ENCODE peak calls at places on chromosomes 4 and X, in six cellular contexts. M is stomach, K is IMR-90, H is A549, V is HCT116, Z is heart left ventricle. N is an unnamed sample.

GRCh38 chrX:13254076-13254785 is 65.6 kb downstream of the ATXN3L start:
- DNase-seq in H (no peak), M (no peak), V (no peak), Z (no peak), K (peak; percentile 53), N (no peak)

GRCh38 chrX:96713303-96713702 is 28.7 kb downstream of the DIAPH2 start:
- DNase-seq in Z (no peak), H (no peak), V (no peak), M (no peak), K (no peak), N (no peak)

GRCh38 chr4:76447326-76447954 is 12.4 kb downstream of the SHROOM3 start:
- DNase-seq in K (peak; percentile 20), H (no peak), M (no peak), V (no peak), Z (no peak), N (no peak)

GRCh38 chr4:143599827-143600226 is 86.3 kb downstream of the SMARCA5 start:
- DNase-seq in Z (no peak), V (no peak), H (no peak), M (no peak), K (no peak), N (no peak)

GRCh38 chr4:22389240-22389871 is 126.5 kb downstream of the ADGRA3 start:
- DNase-seq in H (peak; percentile 7), Z (peak; percentile 22), M (peak; percentile 45), K (peak; percentile 85), V (peak; percentile 48), N (no peak)

GRCh38 chrX:118420462-118420861 is 74.6 kb downstream of the WDR44 start:
- DNase-seq in M (no peak), H (no peak), K (peak; percentile 42), V (no peak), Z (no peak), N (no peak)

GRCh38 chr4:111883557-111883999 is 261.7 kb upstream of the FAM241A start:
- DNase-seq in V (no peak), H (no peak), K (no peak), M (no peak), Z (no peak), N (no peak)

GRCh38 chr4:26568446-26568994 is 15.4 kb upstream of the TBC1D19 start:
- DNase-seq in M (no peak), H (no peak), V (peak; percentile 93), Z (no peak), K (peak; percentile 95), N (no peak)

GRCh38 chr4:113684534-113685091 is 76.9 kb downstream of the CAMK2D start:
- DNase-seq in Z (peak; percentile 75), M (peak; percentile 31), K (peak; percentile 84), V (no peak), H (peak; percentile 12), N (no peak)

GRCh38 chr4:163591614-163592020 is 97.1 kb downstream of the TMA16 start:
- DNase-seq in K (no peak), H (no peak), M (no peak), Z (no peak), V (no peak), N (no peak)

GRCh38 chrX:94288325-94288724 is 614.3 kb downstream of the FAM133A start:
- DNase-seq in V (no peak), Z (no peak), M (no peak), H (no peak), K (no peak), N (no peak)

DNA sequence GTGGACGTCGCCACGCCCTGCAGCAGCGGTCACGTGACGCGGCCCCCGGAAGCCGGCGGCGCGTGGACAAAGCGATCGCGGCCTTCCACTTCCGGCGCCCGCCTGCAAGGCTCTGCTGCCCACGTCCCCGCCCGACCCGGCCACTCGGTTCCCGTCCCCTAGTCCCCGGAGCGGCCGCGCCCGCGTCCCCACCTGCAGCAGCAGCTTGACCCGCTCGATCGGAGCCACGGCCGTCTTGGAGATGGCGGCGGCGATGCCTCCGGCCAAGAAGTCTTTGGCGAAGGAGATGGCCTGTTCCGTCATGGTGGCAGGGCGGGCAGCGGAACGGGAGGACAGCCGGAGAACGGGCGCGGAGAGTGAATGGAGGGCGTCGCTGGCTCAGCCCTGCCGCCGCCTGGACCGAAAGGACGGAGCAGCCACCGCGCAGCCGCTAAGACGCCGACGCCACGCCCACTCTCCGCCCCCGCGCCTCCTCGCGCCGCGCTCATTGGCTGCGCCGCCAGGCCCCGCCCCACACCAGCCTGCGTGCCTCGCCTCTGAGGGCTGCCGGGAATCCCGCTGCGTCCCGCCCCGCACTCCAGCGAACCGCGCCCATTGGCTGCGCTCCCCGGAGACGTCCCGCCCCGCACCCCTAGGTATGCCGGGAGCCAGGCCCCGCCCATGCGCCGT is at the start of gene SLC25A6:
- DNase-seq in M (peak; percentile 99), V (peak; percentile 86), Z (peak; percentile 100), K (peak; percentile 95), H (peak; percentile 91), N (peak; percentile 98)
- TF ChIP-seq POLR2A in M (no peak), V (peak; percentile 14), Z (peak; percentile 96), K (peak; percentile 97), H (no peak), N (peak; percentile 58)

DNA sequence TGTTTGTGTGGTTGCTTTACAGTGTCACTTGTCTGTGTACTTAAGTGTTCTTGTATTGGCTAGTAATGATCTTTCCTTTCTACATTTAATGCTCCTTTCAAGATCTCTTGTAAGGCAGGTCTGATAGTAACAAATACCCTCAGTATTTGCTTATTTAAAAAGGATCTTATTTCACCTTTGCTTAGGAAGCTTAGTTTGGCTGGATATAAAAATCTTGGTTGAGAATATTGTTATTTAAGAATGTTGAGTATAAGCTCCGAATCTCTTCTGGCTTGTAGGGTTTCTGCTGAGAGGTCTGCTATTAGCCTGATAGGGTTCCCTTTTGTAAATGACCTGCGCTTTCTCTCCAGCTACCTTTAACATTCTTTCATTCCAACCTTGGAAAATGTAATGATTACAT is 35.7 kb downstream of the LCORL start:
- DNase-seq in M (no peak), Z (no peak), H (no peak), K (no peak), V (no peak), N (no peak)
- H3K27ac ChIP-seq in M (no peak overlapping the region), Z (no peak overlapping the region), H (no peak overlapping the region), K (no peak overlapping the region), V (no peak overlapping the region), N (no peak overlapping the region)

GRCh38 chrX:150564838-150565237 is 3.6 kb upstream of the MTM1 start:
- DNase-seq in H (no peak), Z (no peak), K (no peak), V (no peak), M (no peak), N (no peak)

GRCh38 chrX:150568320-150569154 is at the start of gene MTM1:
- DNase-seq in K (peak; percentile 92), V (peak; percentile 84), H (peak; percentile 94), Z (peak; percentile 95), M (peak; percentile 92), N (peak; percentile 91)

GRCh38 chrX:150566734-150567182 is 1.7 kb upstream of the MTM1 start:
- DNase-seq in M (no peak), H (no peak), Z (no peak), K (no peak), V (no peak), N (no peak)

GRCh38 chrX:150567645-150568319 is 639 bp upstream of the MTM1 start:
- DNase-seq in K (no peak), H (peak; percentile 18), V (no peak), Z (no peak), M (no peak), N (no peak)

DNA sequence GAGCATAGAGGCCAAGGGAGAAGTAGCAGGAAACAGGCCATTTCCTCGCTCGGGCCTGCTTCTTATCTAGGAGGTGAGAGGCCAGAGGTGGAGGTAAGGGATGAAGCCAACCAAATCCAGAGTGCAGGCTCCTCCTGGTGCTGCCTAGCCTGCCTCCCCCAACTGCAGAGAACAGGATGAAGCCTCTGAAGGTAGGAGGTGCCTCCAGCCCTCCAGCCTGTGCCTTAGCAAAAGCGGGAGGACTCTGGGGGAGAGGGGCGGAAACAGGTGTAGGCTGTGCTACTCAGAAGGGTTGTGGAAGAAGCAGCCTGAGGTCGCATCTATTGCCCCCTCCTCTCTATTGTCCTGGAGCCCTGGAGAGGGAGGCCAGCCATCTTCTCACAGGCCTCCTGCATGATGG is 2.9 kb upstream of the MTM1 start:
- DNase-seq in M (no peak), Z (no peak), V (no peak), H (no peak), K (no peak), N (no peak)
- TF ChIP-seq POLR2A in M (no peak), Z (no peak), V (no peak), H (no peak), K (no peak), N (no peak)

DNA sequence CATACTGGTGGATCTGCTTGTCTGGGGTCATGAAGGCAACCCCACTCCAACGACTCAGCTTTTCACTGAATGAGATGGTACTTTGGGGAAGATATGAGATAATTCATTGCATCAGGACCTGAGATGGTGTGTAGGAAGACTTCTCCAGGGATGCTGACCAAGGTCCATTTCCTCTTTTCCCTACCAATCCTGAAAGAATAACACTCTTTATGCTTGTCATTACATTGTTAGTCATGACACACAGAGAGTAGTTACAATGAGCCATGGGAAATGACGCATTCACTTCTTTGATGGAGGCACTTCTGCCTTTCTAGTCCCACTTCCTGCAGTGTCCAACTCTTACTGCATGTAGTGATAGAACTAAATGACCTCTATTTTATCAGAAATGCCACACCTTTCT is 58.6 kb downstream of the AREG start:
- DNase-seq in H (no peak), V (no peak), K (peak; percentile 88), M (no peak), Z (no peak), N (no peak)
- H3K27ac ChIP-seq in H (no peak overlapping the region), V (no peak overlapping the region), K (peak overlapping the region; percentile 57), M (no peak overlapping the region), Z (no peak overlapping the region), N (no peak overlapping the region)

DNA sequence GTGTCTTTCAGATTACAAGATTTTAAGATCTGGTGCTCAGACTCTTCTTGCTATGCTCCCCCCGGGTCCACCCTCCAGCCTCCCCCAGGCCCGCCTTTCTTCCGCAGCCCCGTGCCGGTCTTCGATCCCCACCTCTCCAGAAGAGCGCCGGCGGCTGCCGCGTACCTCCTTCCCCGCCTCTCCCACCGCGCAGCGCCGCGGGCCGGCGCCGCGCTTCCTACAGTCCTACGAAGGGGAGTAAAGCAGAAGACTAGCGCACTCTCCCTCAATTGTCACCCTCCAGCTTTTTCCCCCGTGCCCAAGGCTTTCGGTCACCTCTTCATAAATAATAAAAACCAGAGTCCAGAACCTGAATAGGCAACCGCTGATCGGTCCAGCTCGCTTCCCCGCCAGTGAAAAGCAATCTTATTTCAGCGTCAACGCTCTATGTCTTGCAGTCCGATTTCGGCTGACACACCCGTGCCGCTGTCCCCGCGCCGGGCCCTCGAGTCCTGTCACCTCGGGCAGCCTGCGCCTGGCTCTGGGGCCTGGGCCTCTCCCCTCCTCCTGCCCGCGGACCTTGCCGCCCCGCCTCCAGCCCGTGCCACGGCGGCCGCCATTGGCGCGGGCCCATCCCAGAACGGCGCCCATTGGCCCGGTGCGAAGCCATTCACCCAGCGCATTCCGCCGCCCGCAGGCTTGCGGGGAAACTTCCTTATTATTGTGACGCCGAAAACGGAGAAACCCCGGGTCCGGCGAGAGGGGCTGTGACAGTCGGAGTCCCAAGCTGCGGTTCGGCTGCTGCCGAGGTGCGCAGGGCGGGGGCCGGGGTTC is at the start of gene HERC3:
- DNase-seq in V (peak; percentile 59), M (peak; percentile 94), H (peak; percentile 58), K (peak; percentile 80), Z (peak; percentile 95), N (peak; percentile 79)
- TF ChIP-seq POLR2A in V (no peak), M (no peak), H (no peak), K (peak; percentile 43), Z (peak; percentile 71), N (no peak)

GRCh38 chr4:187811586-187811985 is 184.0 kb upstream of the ZFP42 start:
- DNase-seq in K (no peak), H (no peak), Z (no peak), V (no peak), M (no peak), N (no peak)

GRCh38 chr4:187814737-187815465 is 180.7 kb upstream of the ZFP42 start:
- DNase-seq in Z (no peak), K (peak; percentile 23), M (no peak), H (no peak), V (no peak), N (no peak)
- H3K27ac ChIP-seq in Z (peak overlapping the region; percentile 37), K (peak overlapping the region; percentile 83), M (no peak overlapping the region), H (no peak overlapping the region), V (no peak overlapping the region), N (peak overlapping the region; percentile 54)